ENCODE peak calls at places on chromosome 6, in six cellular contexts. One of them, this sample, is unnamed.

GRCh38 chr6:1767481-1768246 is 157.9 kb downstream of the FOXC1 start:
- DNase-seq in A549: no peak
- DNase-seq in HepG2: no peak
- DNase-seq in IMR-90: peak
- DNase-seq in K562: no peak
- DNase-seq in GM12878: no peak
- DNase-seq in this sample: no peak

GRCh38 chr6:52598123-52598823 is 21.4 kb upstream of the TRAM2 start:
- DNase-seq in A549: peak
- DNase-seq in HepG2: peak
- DNase-seq in IMR-90: peak
- DNase-seq in K562: peak
- DNase-seq in GM12878: no peak
- DNase-seq in this sample: peak

GRCh38 chr6:101722991-101723579 is 329.6 kb downstream of the GRIK2 start:
- DNase-seq in A549: no peak
- DNase-seq in HepG2: no peak
- DNase-seq in IMR-90: peak
- DNase-seq in K562: no peak
- DNase-seq in GM12878: no peak
- DNase-seq in this sample: no peak

GRCh38 chr6:150516199-150516598 is 83.5 kb upstream of the PLEKHG1 start:
- DNase-seq in A549: no peak
- DNase-seq in HepG2: no peak
- DNase-seq in IMR-90: no peak
- DNase-seq in K562: no peak
- DNase-seq in GM12878: no peak
- DNase-seq in this sample: no peak

GRCh38 chr6:96794980-96795379 is 42.3 kb downstream of the GPR63 start:
- DNase-seq in A549: no peak
- DNase-seq in HepG2: no peak
- DNase-seq in IMR-90: peak
- DNase-seq in K562: no peak
- DNase-seq in GM12878: no peak
- DNase-seq in this sample: no peak

GRCh38 chr6:47144306-47144705 is 102.2 kb upstream of the ADGRF1 start:
- DNase-seq in A549: no peak
- DNase-seq in HepG2: no peak
- DNase-seq in IMR-90: peak
- DNase-seq in K562: no peak
- DNase-seq in GM12878: no peak
- DNase-seq in this sample: no peak

GRCh38 chr6:5115168-5115567 is 30.0 kb downstream of the PPP1R3G start:
- DNase-seq in A549: peak
- DNase-seq in HepG2: peak
- DNase-seq in IMR-90: peak
- DNase-seq in K562: peak
- DNase-seq in GM12878: no peak
- DNase-seq in this sample: peak

GRCh38 chr6:156449128-156449527 is 328.1 kb upstream of the ARID1B start:
- DNase-seq in A549: no peak
- DNase-seq in HepG2: no peak
- DNase-seq in IMR-90: no peak
- DNase-seq in K562: no peak
- DNase-seq in GM12878: no peak
- DNase-seq in this sample: no peak

GRCh38 chr6:55963301-55963700 is 87.9 kb upstream of the BMP5 start:
- DNase-seq in A549: no peak
- DNase-seq in HepG2: peak
- DNase-seq in IMR-90: no peak
- DNase-seq in K562: no peak
- DNase-seq in GM12878: no peak
- DNase-seq in this sample: peak

GRCh38 chr6:43493833-43494232 is 16.3 kb downstream of the LRRC73 start:
- DNase-seq in A549: no peak
- DNase-seq in HepG2: peak
- DNase-seq in IMR-90: no peak
- DNase-seq in K562: no peak
- DNase-seq in GM12878: no peak
- DNase-seq in this sample: no peak

GRCh38 chr6:110629153-110629552 is 152.7 kb upstream of the SLC22A16 start:
- DNase-seq in A549: no peak
- DNase-seq in HepG2: no peak
- DNase-seq in IMR-90: no peak
- DNase-seq in K562: no peak
- DNase-seq in GM12878: no peak
- DNase-seq in this sample: no peak

GRCh38 chr6:80145509-80145908 is 39.0 kb downstream of the BCKDHB start:
- DNase-seq in A549: no peak
- DNase-seq in HepG2: no peak
- DNase-seq in IMR-90: no peak
- DNase-seq in K562: no peak
- DNase-seq in GM12878: no peak
- DNase-seq in this sample: no peak

GRCh38 chr6:44842616-44843015 is 455.1 kb downstream of the CDC5L start:
- DNase-seq in A549: no peak
- DNase-seq in HepG2: no peak
- DNase-seq in IMR-90: no peak
- DNase-seq in K562: no peak
- DNase-seq in GM12878: no peak
- DNase-seq in this sample: no peak

GRCh38 chr6:157942351-157942750 is 39.3 kb upstream of the SYNJ2 start:
- DNase-seq in A549: no peak
- DNase-seq in HepG2: no peak
- DNase-seq in IMR-90: no peak
- DNase-seq in K562: no peak
- DNase-seq in GM12878: no peak
- DNase-seq in this sample: no peak

GRCh38 chr6:4518506-4518905 is 257.7 kb upstream of the CDYL start:
- DNase-seq in A549: peak
- DNase-seq in HepG2: no peak
- DNase-seq in IMR-90: peak
- DNase-seq in K562: no peak
- DNase-seq in GM12878: peak
- DNase-seq in this sample: no peak

GRCh38 chr6:163935158-163935762 is 520.7 kb downstream of the QKI start:
- DNase-seq in A549: no peak
- DNase-seq in HepG2: no peak
- DNase-seq in IMR-90: peak
- DNase-seq in K562: no peak
- DNase-seq in GM12878: no peak
- DNase-seq in this sample: no peak

GRCh38 chr6:104462811-104463599 is 396.7 kb downstream of the HACE1 start:
- DNase-seq in A549: no peak
- DNase-seq in HepG2: peak
- DNase-seq in IMR-90: no peak
- DNase-seq in K562: no peak
- DNase-seq in GM12878: no peak
- DNase-seq in this sample: no peak

GRCh38 chr6:143678980-143679379 is 1.2 kb downstream of the PHACTR2 start:
- DNase-seq in A549: no peak
- DNase-seq in HepG2: no peak
- DNase-seq in IMR-90: no peak
- DNase-seq in K562: no peak
- DNase-seq in GM12878: no peak
- DNase-seq in this sample: no peak

GRCh38 chr6:156832166-156832743 is 55.1 kb downstream of the ARID1B start:
- DNase-seq in A549: peak
- DNase-seq in HepG2: no peak
- DNase-seq in IMR-90: peak
- DNase-seq in K562: no peak
- DNase-seq in GM12878: no peak
- DNase-seq in this sample: no peak

GRCh38 chr6:133369755-133370154 is 128.6 kb downstream of the EYA4 start:
- DNase-seq in A549: no peak
- DNase-seq in HepG2: no peak
- DNase-seq in IMR-90: no peak
- DNase-seq in K562: no peak
- DNase-seq in GM12878: no peak
- DNase-seq in this sample: no peak

GRCh38 chr6:75612434-75612833 is 10.8 kb downstream of the SENP6 start:
- DNase-seq in A549: no peak
- DNase-seq in HepG2: no peak
- DNase-seq in IMR-90: no peak
- DNase-seq in K562: no peak
- DNase-seq in GM12878: no peak
- DNase-seq in this sample: no peak

GRCh38 chr6:4084444-4085328 is 5.7 kb upstream of the FAM217A start:
- DNase-seq in A549: no peak
- DNase-seq in HepG2: no peak
- DNase-seq in IMR-90: no peak
- DNase-seq in K562: no peak
- DNase-seq in GM12878: no peak
- DNase-seq in this sample: no peak

GRCh38 chr6:42523158-42523814 is 40.5 kb upstream of the UBR2 start:
- DNase-seq in A549: no peak
- DNase-seq in HepG2: no peak
- DNase-seq in IMR-90: peak
- DNase-seq in K562: no peak
- DNase-seq in GM12878: no peak
- DNase-seq in this sample: no peak

GRCh38 chr6:47789553-47789952 is 7.7 kb downstream of the OPN5 start:
- DNase-seq in A549: no peak
- DNase-seq in HepG2: no peak
- DNase-seq in IMR-90: no peak
- DNase-seq in K562: no peak
- DNase-seq in GM12878: no peak
- DNase-seq in this sample: no peak

GRCh38 chr6:137202078-137202477 is 17.1 kb downstream of the IFNGR1 start:
- DNase-seq in A549: no peak
- DNase-seq in HepG2: no peak
- DNase-seq in IMR-90: no peak
- DNase-seq in K562: no peak
- DNase-seq in GM12878: no peak
- DNase-seq in this sample: no peak

DNA sequence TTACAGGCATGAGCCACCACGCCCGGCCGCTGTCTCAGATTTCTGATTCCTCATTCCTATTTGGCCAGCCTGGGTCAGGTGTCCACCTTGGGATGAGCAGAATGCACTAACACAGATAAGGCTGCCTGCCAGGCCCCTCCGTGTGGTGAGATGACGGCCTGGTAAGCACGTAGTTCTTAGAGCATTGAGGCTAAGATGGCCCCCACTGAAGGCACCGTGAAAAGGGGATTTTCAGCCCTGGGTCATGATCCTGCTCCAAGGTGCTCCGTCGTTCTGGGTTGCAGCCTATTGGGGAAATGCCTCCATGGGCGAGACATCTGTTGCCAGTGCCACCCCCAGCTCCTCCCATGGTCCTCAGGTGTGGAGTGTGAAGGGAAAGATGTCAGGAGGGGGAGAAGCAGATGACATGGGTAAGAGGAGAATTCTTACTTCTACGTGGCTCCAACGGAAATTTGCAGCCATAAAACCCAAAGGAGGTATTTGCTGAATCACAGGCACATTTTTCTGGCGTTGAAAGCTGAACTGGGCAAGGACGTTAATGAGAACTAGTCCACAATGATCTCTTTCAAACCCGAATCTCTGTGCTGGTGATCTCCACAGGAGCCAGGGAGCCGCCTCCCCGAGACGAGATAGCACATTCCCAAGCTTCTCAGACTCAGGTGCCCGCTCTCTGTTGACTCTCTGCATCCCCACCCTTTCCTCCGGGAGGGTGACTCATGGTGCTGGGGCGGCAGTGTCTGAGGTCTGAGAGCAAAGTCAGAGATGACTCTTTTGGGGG is 34.0 kb upstream of the BMP6 start:
- DNase-seq in A549: peak
- DNase-seq in HepG2: peak
- DNase-seq in IMR-90: peak
- DNase-seq in K562: peak
- DNase-seq in GM12878: no peak
- DNase-seq in this sample: no peak
- TF ChIP-seq BHLHE40 in A549: no peak
- TF ChIP-seq BHLHE40 in HepG2: no peak
- TF ChIP-seq BHLHE40 in IMR-90: peak
- TF ChIP-seq BHLHE40 in K562: peak
- TF ChIP-seq BHLHE40 in GM12878: no peak
- TF ChIP-seq BHLHE40 in this sample: no peak

DNA sequence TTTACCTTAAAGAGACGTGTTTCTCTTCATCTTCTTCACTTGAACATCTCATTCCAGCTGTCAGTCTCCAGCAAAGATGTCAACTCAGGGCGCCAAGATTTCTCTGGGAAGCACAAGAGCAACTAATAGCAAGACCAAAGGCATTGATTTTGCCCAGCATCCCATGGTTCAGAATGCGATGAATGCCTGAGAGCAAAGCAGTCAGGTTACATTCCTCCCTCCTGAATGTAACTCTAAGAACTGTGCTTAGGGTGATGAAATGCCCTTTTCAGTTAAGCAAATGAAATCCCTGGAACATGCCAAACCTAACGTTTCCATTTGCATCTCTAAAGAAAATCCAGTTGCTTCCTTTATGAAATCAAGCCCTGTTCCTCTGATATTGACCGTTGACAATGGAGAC is 224.0 kb upstream of the PLN start:
- DNase-seq in A549: no peak
- DNase-seq in HepG2: no peak
- DNase-seq in IMR-90: no peak
- DNase-seq in K562: no peak
- DNase-seq in GM12878: no peak
- DNase-seq in this sample: no peak
- TF ChIP-seq BHLHE40 in A549: no peak
- TF ChIP-seq BHLHE40 in HepG2: no peak
- TF ChIP-seq BHLHE40 in IMR-90: no peak
- TF ChIP-seq BHLHE40 in K562: no peak
- TF ChIP-seq BHLHE40 in GM12878: no peak
- TF ChIP-seq BHLHE40 in this sample: no peak

DNA sequence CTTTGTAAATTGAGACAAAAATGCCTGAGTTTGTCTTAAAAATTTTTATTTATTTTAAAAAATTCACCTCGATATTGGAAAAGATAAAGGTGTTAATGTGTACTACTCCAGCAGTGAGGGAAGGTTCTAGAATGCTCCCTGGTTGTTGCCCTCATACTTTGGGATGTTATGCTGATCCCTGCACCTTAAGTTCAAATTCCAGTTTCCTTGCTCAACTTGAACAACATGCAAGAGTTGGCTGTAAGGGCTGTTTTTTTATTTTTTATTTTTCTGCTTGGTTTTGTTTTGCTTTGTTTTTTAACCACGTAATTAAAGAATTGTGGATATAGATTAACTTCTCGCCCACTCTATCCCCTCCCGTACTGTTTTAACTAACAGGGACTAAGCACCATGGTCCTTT is 158.7 kb upstream of the CITED2 start:
- DNase-seq in A549: no peak
- DNase-seq in HepG2: no peak
- DNase-seq in IMR-90: no peak
- DNase-seq in K562: no peak
- DNase-seq in GM12878: no peak
- DNase-seq in this sample: no peak
- TF ChIP-seq BHLHE40 in A549: no peak
- TF ChIP-seq BHLHE40 in HepG2: no peak
- TF ChIP-seq BHLHE40 in IMR-90: no peak
- TF ChIP-seq BHLHE40 in K562: no peak
- TF ChIP-seq BHLHE40 in GM12878: no peak
- TF ChIP-seq BHLHE40 in this sample: no peak

DNA sequence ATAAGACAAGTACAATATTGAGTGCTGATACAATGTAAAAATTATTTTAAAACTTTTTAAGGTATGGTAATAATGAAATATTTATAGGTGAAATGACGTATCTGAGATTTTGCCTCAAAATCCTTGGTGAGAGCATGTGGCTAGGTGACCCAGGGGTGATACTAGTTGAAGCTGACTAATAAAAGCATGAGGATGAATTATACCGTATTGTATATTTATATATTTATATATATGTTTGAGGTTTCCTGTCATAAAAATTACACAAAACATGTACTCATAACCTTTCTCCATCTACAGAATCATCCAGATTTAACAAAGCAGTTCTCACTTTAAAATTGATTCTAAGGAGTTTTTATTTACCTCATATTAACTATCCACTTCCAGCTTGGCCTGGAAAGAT is 358.1 kb downstream of the CDKAL1 start:
- DNase-seq in A549: no peak
- DNase-seq in HepG2: no peak
- DNase-seq in IMR-90: no peak
- DNase-seq in K562: no peak
- DNase-seq in GM12878: no peak
- DNase-seq in this sample: no peak
- TF ChIP-seq BHLHE40 in A549: no peak
- TF ChIP-seq BHLHE40 in HepG2: no peak
- TF ChIP-seq BHLHE40 in IMR-90: no peak
- TF ChIP-seq BHLHE40 in K562: no peak
- TF ChIP-seq BHLHE40 in GM12878: no peak
- TF ChIP-seq BHLHE40 in this sample: no peak